ENCODE peak calls at places on chromosomes 11 and 22, in four cellular contexts. One of them, this sample, is unnamed.

GRCh38 chr11:26847459-26847858 is 125.6 kb upstream of the SLC5A12 start:
- DNase-seq in adrenal gland: no peak
- DNase-seq in transverse colon: no peak
- DNase-seq in EH: peak
- DNase-seq in this sample: no peak

GRCh38 chr11:46382644-46383403 is 1.4 kb downstream of the MDK start:
- DNase-seq in adrenal gland: peak
- DNase-seq in transverse colon: no peak
- DNase-seq in EH: peak
- DNase-seq in this sample: peak

GRCh38 chr11:116864531-116864930 is 27.1 kb upstream of the APOA1 start:
- DNase-seq in adrenal gland: no peak
- DNase-seq in transverse colon: no peak
- DNase-seq in EH: peak
- DNase-seq in this sample: no peak

GRCh38 chr11:86046111-86046510 is 22.8 kb downstream of the PICALM start:
- DNase-seq in adrenal gland: no peak
- DNase-seq in transverse colon: no peak
- DNase-seq in EH: peak
- DNase-seq in this sample: no peak

GRCh38 chr22:19775496-19776325 is 15.1 kb downstream of the TBX1 start:
- DNase-seq in adrenal gland: no peak
- DNase-seq in transverse colon: no peak
- DNase-seq in EH: no peak
- DNase-seq in this sample: no peak

GRCh38 chr11:40686765-40687164 is 772.7 kb downstream of the LRRC4C start:
- DNase-seq in adrenal gland: no peak
- DNase-seq in transverse colon: no peak
- DNase-seq in EH: no peak
- DNase-seq in this sample: no peak

GRCh38 chr11:119468511-119468910 is 45.5 kb upstream of the THY1 start:
- DNase-seq in adrenal gland: no peak
- DNase-seq in transverse colon: no peak
- DNase-seq in EH: no peak
- DNase-seq in this sample: no peak

GRCh38 chr11:47477323-47477722 is 28.4 kb upstream of the RAPSN start:
- DNase-seq in adrenal gland: no peak
- DNase-seq in transverse colon: no peak
- DNase-seq in EH: peak
- DNase-seq in this sample: no peak

GRCh38 chr11:9120659-9121350 is 29.4 kb upstream of the SCUBE2 start:
- DNase-seq in adrenal gland: no peak
- DNase-seq in transverse colon: no peak
- DNase-seq in EH: no peak
- DNase-seq in this sample: no peak